ENCODE peak calls at places on chromosomes 16 and 17, in nine cellular contexts. F, G, P, E, R, A, J, V and N are unnamed samples.
A peak's percentile ranks its signal among the peaks of the same experiment; 100 is the strongest.

GRCh38 chr16:8956265-8957060 is 7.2 kb downstream of the USP7 start:
- DNase-seq in V (peak; percentile 78), J (no peak), F (no peak), G (no peak), R (no peak), E (no peak), A (no peak), P (no peak), N (peak; percentile 10)

GRCh38 chr17:6591599-6592158 is 35.3 kb upstream of the PITPNM3 start:
- DNase-seq in R (no peak), F (no peak), J (no peak), G (no peak), P (no peak), A (no peak), E (peak; percentile 94), V (no peak), N (no peak)

GRCh38 chr17:21288581-21289017 is 4.1 kb downstream of the MAP2K3 start:
- DNase-seq in V (no peak), J (no peak), E (no peak), R (no peak), A (no peak), G (peak; percentile 85), F (no peak), P (no peak), N (peak; percentile 55)

GRCh38 chr17:4074831-4075495 is 67.9 kb downstream of the ZZEF1 start:
- DNase-seq in V (no peak), A (peak; percentile 43), G (peak; percentile 60), F (peak; percentile 37), E (peak; percentile 47), P (no peak), J (no peak), R (no peak), N (peak; percentile 58)

GRCh38 chr17:2563061-2563460 is 30.4 kb upstream of the PAFAH1B1 start:
- DNase-seq in G (no peak), V (no peak), A (no peak), R (no peak), E (no peak), F (no peak), P (no peak), J (no peak), N (no peak)

GRCh38 chr17:40864661-40865380 is 2.2 kb downstream of the KRT12 start:
- DNase-seq in G (no peak), E (no peak), A (no peak), F (no peak), V (no peak), J (no peak), R (no peak), P (no peak), N (no peak)

GRCh38 chr16:59060212-59060611 is 326.1 kb upstream of the GOT2 start:
- DNase-seq in R (no peak), V (no peak), J (no peak), G (no peak), F (no peak), E (peak; percentile 84), A (no peak), P (no peak), N (no peak)

GRCh38 chr17:67639997-67640396 is 77.7 kb upstream of the NOL11 start:
- DNase-seq in R (no peak), E (no peak), G (no peak), A (no peak), P (no peak), V (no peak), F (no peak), J (no peak), N (no peak)

GRCh38 chr17:61303334-61304096 is 96.1 kb upstream of the TBX2 start:
- DNase-seq in R (no peak), E (peak; percentile 81), V (no peak), P (no peak), G (no peak), F (no peak), A (no peak), J (no peak), N (no peak)

GRCh38 chr16:28897826-28898225 is 19.5 kb downstream of the ATP2A1 start:
- DNase-seq in P (no peak), J (no peak), A (no peak), E (no peak), R (no peak), V (no peak), F (no peak), G (no peak), N (no peak)

GRCh38 chr16:74143171-74143570 is 153.4 kb upstream of the PSMD7 start:
- DNase-seq in G (no peak), F (no peak), P (no peak), V (no peak), J (no peak), E (no peak), R (no peak), A (no peak), N (no peak)

GRCh38 chr17:2723505-2723996 is 12.0 kb upstream of the CLUH start:
- DNase-seq in G (no peak), E (no peak), P (no peak), J (peak; percentile 64), V (no peak), R (no peak), A (no peak), F (no peak), N (no peak)

GRCh38 chr17:82338858-82339633 is 5.5 kb upstream of the SECTM1 start:
- DNase-seq in F (peak; percentile 59), R (peak; percentile 55), E (peak; percentile 71), P (no peak), A (peak; percentile 59), V (peak; percentile 85), G (no peak), J (peak; percentile 72), N (no peak)

GRCh38 chr16:58809213-58809612 is 75.1 kb upstream of the GOT2 start:
- DNase-seq in V (no peak), J (no peak), F (no peak), A (no peak), P (no peak), E (no peak), R (no peak), G (no peak), N (no peak)

GRCh38 chr16:25478476-25478875 is 213.3 kb upstream of the HS3ST4 start:
- DNase-seq in G (no peak), R (no peak), E (no peak), A (no peak), V (no peak), P (no peak), J (no peak), F (no peak), N (no peak)

GRCh38 chr17:76240461-76241204 is at the start of gene RNF157:
- DNase-seq in J (peak; percentile 77), E (peak; percentile 48), F (peak; percentile 57), A (peak; percentile 53), P (peak; percentile 63), R (peak; percentile 66), G (peak; percentile 40), V (peak; percentile 80), N (peak; percentile 41)

DNA sequence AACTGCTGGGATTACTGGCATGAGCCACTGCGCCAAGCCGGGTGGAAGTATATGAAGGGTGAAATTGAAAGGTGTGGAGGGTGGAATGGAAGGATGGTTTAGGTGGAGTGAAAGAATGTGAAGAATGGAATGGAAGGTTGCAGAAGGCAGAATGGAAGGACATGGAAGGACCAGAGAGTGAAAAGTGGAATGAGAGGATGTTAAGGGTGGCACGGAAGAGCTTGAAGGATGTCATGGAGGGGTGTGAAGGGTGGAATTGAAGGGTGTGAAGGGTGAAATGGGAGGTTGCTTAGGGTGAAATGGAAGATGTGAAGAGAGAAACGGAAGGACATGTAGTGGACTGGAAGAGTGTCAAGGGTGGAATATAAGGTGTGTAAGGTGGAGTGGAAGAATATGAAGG is 16.2 kb downstream of the MIS12 start:
- DNase-seq in V (no peak), J (no peak), G (no peak), A (no peak), R (no peak), P (no peak), E (no peak), F (no peak), N (no peak)
- TF ChIP-seq POLR2A in V (no peak), J (no peak), G (no peak), A (no peak), R (no peak), P (no peak), E (no peak), F (no peak), N (no peak)

GRCh38 chr17:8397636-8398035 is at the start of gene RNF222:
- DNase-seq in F (peak; percentile 55), R (no peak), P (no peak), A (no peak), E (no peak), V (no peak), G (no peak), J (no peak), N (no peak)
- TF ChIP-seq POLR2A in F (no peak), R (no peak), P (no peak), A (no peak), E (no peak), V (no peak), G (no peak), J (no peak), N (no peak)

DNA sequence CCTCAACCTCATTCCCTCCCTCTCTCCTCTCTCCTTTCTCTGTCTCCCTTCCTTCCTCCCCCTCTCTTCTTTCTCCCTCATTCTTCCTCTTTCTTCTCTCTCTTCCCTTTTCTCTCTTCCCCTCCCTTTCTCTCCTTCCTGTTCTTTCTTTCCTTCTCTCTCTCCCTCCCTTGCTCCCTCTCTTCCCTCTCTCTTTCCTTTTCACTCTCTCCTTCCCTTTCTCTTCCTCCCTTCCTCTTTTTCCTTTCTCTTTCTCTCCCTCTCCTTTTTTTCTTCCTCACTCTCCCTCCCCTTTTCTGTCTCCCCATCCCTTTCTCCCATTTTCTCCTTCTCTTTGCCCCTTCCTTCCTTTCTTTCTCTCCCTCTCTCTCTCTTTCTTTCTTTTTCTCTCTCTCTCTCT is 7.9 kb upstream of the ELAC2 start:
- DNase-seq in P (no peak), E (no peak), F (no peak), R (no peak), J (no peak), A (no peak), G (no peak), V (no peak), N (no peak)
- TF ChIP-seq POLR2A in P (no peak), E (no peak), F (no peak), R (no peak), J (no peak), A (no peak), G (no peak), V (no peak), N (no peak)

GRCh38 chr16:69709456-69710084 is 16.8 kb downstream of the NQO1 start:
- DNase-seq in A (peak; percentile 71), V (no peak), F (no peak), J (no peak), P (no peak), G (peak; percentile 76), R (no peak), E (peak; percentile 73), N (peak; percentile 76)

GRCh38 chr16:69711115-69711740 is 15.1 kb downstream of the NQO1 start:
- DNase-seq in E (peak; percentile 81), F (peak; percentile 92), J (peak; percentile 56), R (peak; percentile 85), P (no peak), A (no peak), G (no peak), V (no peak), N (no peak)

GRCh38 chr16:69712914-69713581 is 13.3 kb downstream of the NQO1 start:
- DNase-seq in P (no peak), E (no peak), J (no peak), G (peak; percentile 14), F (no peak), R (no peak), V (no peak), A (no peak), N (no peak)

GRCh38 chr16:69707920-69708683 is 18.3 kb downstream of the NQO1 start:
- DNase-seq in J (no peak), G (no peak), R (no peak), F (no peak), V (no peak), P (no peak), A (no peak), E (no peak), N (no peak)

GRCh38 chr16:69712277-69712676 is 14.1 kb downstream of the NQO1 start:
- DNase-seq in V (no peak), F (peak; percentile 75), J (no peak), P (no peak), G (no peak), R (no peak), E (no peak), A (no peak), N (no peak)
- TF ChIP-seq POLR2A in V (no peak), F (no peak), J (no peak), P (no peak), G (no peak), R (no peak), E (no peak), A (no peak), N (no peak)